ENCODE peak calls at places on chromosomes 13 and 19, in seven cellular contexts. U, J, K, O, L, H and D are unnamed samples.

GRCh38 chr13:70171151-70171550 is 62.9 kb upstream of the KLHL1 start:
- DNase-seq in J (no peak), K (no peak), H (no peak), L (no peak), O (no peak), U (no peak), D (no peak)

GRCh38 chr19:47309038-47309437 is 623 bp upstream of the C5AR1 start:
- DNase-seq in O (peak; percentile 49), U (no peak), L (no peak), K (no peak), H (no peak), J (no peak), D (no peak)

GRCh38 chr19:48925240-48925843 is 8.2 kb upstream of the DHDH start:
- DNase-seq in O (peak; percentile 23), U (peak; percentile 29), H (peak; percentile 65), K (peak; percentile 60), L (no peak), J (no peak), D (no peak)

GRCh38 chr13:51849145-51850101 is 4.4 kb upstream of the TMEM272 start:
- DNase-seq in J (no peak), H (peak; percentile 72), O (peak; percentile 53), K (peak; percentile 24), L (no peak), U (no peak), D (no peak)

GRCh38 chr19:16025108-16026101 is 50.9 kb upstream of the TPM4 start:
- DNase-seq in O (peak; percentile 66), U (peak; percentile 19), H (peak; percentile 58), L (no peak), J (no peak), K (peak; percentile 56), D (no peak)

GRCh38 chr13:28055362-28055761 is 45.0 kb downstream of the FLT3 start:
- DNase-seq in L (no peak), J (no peak), H (no peak), U (no peak), O (no peak), K (no peak), D (no peak)

GRCh38 chr13:61202042-61202441 is 213.6 kb downstream of the PCDH20 start:
- DNase-seq in K (no peak), U (no peak), H (no peak), L (no peak), O (no peak), J (no peak), D (no peak)

GRCh38 chr19:29442910-29443309 is 82.9 kb upstream of the VSTM2B start:
- DNase-seq in H (no peak), O (no peak), K (no peak), J (no peak), U (no peak), L (no peak), D (no peak)

GRCh38 chr19:40231544-40232424 is 5.3 kb upstream of the CCNP start:
- DNase-seq in U (no peak), H (no peak), O (peak; percentile 15), K (no peak), L (no peak), J (no peak), D (no peak)

GRCh38 chr19:13788991-13789390 is 6.3 kb upstream of the ZSWIM4 start:
- DNase-seq in U (no peak), J (no peak), H (no peak), K (no peak), O (peak; percentile 63), L (no peak), D (no peak)

GRCh38 chr19:44003461-44004134 is 841 bp downstream of the ZNF230 start:
- DNase-seq in K (no peak), L (no peak), H (peak; percentile 57), O (no peak), J (no peak), U (no peak), D (no peak)

GRCh38 chr13:93769126-93769525 is 542.5 kb downstream of the GPC6 start:
- DNase-seq in O (peak; percentile 57), K (no peak), U (no peak), L (no peak), H (no peak), J (no peak), D (no peak)

GRCh38 chr19:34734601-34735103 is 609 bp downstream of the ZNF181 start:
- DNase-seq in H (no peak), L (no peak), K (no peak), J (no peak), U (no peak), O (no peak), D (no peak)

GRCh38 chr19:49930483-49931011 is 1.2 kb upstream of the NUP62 start:
- DNase-seq in U (no peak), H (no peak), L (no peak), O (no peak), K (peak; percentile 38), J (no peak), D (no peak)

GRCh38 chr13:54241719-54242118 is 1213.1 kb downstream of the OLFM4 start:
- DNase-seq in J (no peak), U (no peak), O (no peak), K (no peak), H (no peak), L (no peak), D (no peak)

GRCh38 chr19:45368737-45369340 is 1.5 kb downstream of the ERCC2 start:
- DNase-seq in O (no peak), U (no peak), L (no peak), K (no peak), J (no peak), H (no peak), D (no peak)

GRCh38 chr13:83549671-83550070 is 332.6 kb downstream of the SLITRK1 start:
- DNase-seq in K (no peak), J (no peak), L (no peak), U (no peak), O (no peak), H (no peak), D (no peak)

GRCh38 chr13:108325863-108326262 is 56.3 kb downstream of the TNFSF13B start:
- DNase-seq in K (no peak), H (no peak), O (no peak), L (no peak), J (no peak), U (no peak), D (no peak)
- TF ChIP-seq CTCF in K (no peak), H (no peak), O (no peak), L (no peak), J (no peak), U (no peak), D (no peak)

GRCh38 chr13:97339989-97340361 is 94.0 kb upstream of the RAP2A start:
- DNase-seq in O (no peak), J (no peak), H (no peak), U (no peak), L (no peak), K (no peak), D (no peak)
- TF ChIP-seq CTCF in O (no peak), J (no peak), H (no peak), U (no peak), L (no peak), K (no peak), D (no peak)

GRCh38 chr19:55340784-55341147 is 1.1 kb downstream of the KMT5C start:
- DNase-seq in U (no peak), L (no peak), H (no peak), J (peak; percentile 35), K (no peak), O (no peak), D (no peak)
- TF ChIP-seq CTCF in U (peak; percentile 12), L (no peak), H (no peak), J (peak; percentile 17), K (peak; percentile 43), O (no peak), D (no peak)

GRCh38 chr13:44692173-44692713 is 116.1 kb upstream of the TSC22D1 start:
- DNase-seq in U (no peak), O (peak; percentile 15), J (no peak), K (peak; percentile 70), H (no peak), L (no peak), D (no peak)
- TF ChIP-seq CTCF in U (no peak), O (no peak), J (no peak), K (peak; percentile 20), H (no peak), L (no peak), D (no peak)